ENCODE peak calls at places on chromosome 13, in four cellular contexts. E, Y, O and H are unnamed samples.

GRCh38 chr13:30403491-30403890 is 18.8 kb upstream of the UBE2L5 start:
- DNase-seq in E (no peak), Y (no peak), O (no peak), H (no peak)

GRCh38 chr13:43977911-43978310 is 98.2 kb downstream of the LACC1 start:
- DNase-seq in Y (no peak), E (no peak), O (no peak), H (no peak)

GRCh38 chr13:62294210-62294609 is 878.6 kb upstream of the PCDH20 start:
- DNase-seq in E (no peak), Y (peak), O (no peak), H (no peak)

GRCh38 chr13:64855506-64855905 is 2374.6 kb downstream of the PCDH9 start:
- DNase-seq in E (no peak), Y (peak), O (peak), H (no peak)

GRCh38 chr13:19150712-19151228 is 30.9 kb downstream of the TUBA3C start:
- DNase-seq in E (no peak), O (no peak), Y (no peak), H (no peak)

GRCh38 chr13:109026266-109026665 is 396.9 kb downstream of the MYO16 start:
- DNase-seq in Y (no peak), E (no peak), O (no peak), H (no peak)

GRCh38 chr13:114007566-114007965 is 33.7 kb upstream of the C13orf46 start:
- DNase-seq in E (no peak), Y (no peak), O (no peak), H (no peak)

GRCh38 chr13:25247345-25247744 is 39.9 kb downstream of the MTMR6 start:
- DNase-seq in E (no peak), Y (no peak), O (no peak), H (no peak)

GRCh38 chr13:77337159-77337558 is 10.3 kb upstream of the MYCBP2 start:
- DNase-seq in O (no peak), Y (no peak), E (no peak), H (no peak)

GRCh38 chr13:111431241-111431640 is 110.8 kb downstream of the TEX29 start:
- DNase-seq in E (no peak), Y (no peak), O (no peak), H (no peak)

GRCh38 chr13:44012910-44013309 is 133.2 kb downstream of the LACC1 start:
- DNase-seq in E (no peak), Y (no peak), O (no peak), H (no peak)

GRCh38 chr13:40096357-40096911 is 441.0 kb downstream of the COG6 start:
- DNase-seq in E (no peak), O (no peak), Y (no peak), H (no peak)

GRCh38 chr13:24254151-24254810 is 55.1 kb upstream of the C1QTNF9 start:
- DNase-seq in E (no peak), O (no peak), Y (no peak), H (no peak)

GRCh38 chr13:50326746-50327145 is 311.5 kb downstream of the KCNRG start:
- DNase-seq in E (no peak), O (no peak), Y (no peak), H (peak)

GRCh38 chr13:113184568-113185440 is 23.7 kb downstream of the PCID2 start:
- DNase-seq in Y (no peak), E (no peak), O (no peak), H (no peak)

GRCh38 chr13:23391752-23392151 is 41.8 kb downstream of the SACS start:
- DNase-seq in E (no peak), Y (peak), O (peak), H (peak)

GRCh38 chr13:35554972-35555623 is 78.6 kb upstream of the MAB21L1 start:
- DNase-seq in O (no peak), Y (no peak), E (no peak), H (no peak)

GRCh38 chr13:46698015-46698414 is 98.9 kb downstream of the ESD start:
- DNase-seq in Y (no peak), E (no peak), O (no peak), H (no peak)

GRCh38 chr13:72462726-72463125 is 264.7 kb downstream of the MZT1 start:
- DNase-seq in O (no peak), E (no peak), Y (no peak), H (no peak)

GRCh38 chr13:113945857-113946408 is 27.9 kb downstream of the C13orf46 start:
- DNase-seq in Y (no peak), O (no peak), E (no peak), H (no peak)

GRCh38 chr13:88005188-88005587 is 334.0 kb downstream of the SLITRK5 start:
- DNase-seq in E (no peak), Y (no peak), O (peak), H (no peak)

GRCh38 chr13:24050292-24050711 is 110.2 kb upstream of the SPATA13 start:
- DNase-seq in Y (peak), E (no peak), O (peak), H (peak)

GRCh38 chr13:61954092-61954491 is 538.4 kb upstream of the PCDH20 start:
- DNase-seq in E (no peak), O (no peak), Y (peak), H (no peak)

GRCh38 chr13:106491928-106492327 is 43.5 kb downstream of the EFNB2 start:
- DNase-seq in E (no peak), Y (no peak), O (no peak), H (no peak)

GRCh38 chr13:41780736-41781708 is 179.9 kb downstream of the VWA8 start:
- DNase-seq in O (peak), E (no peak), Y (peak), H (peak)

GRCh38 chr13:49060698-49061387 is 85.1 kb downstream of the FNDC3A start:
- DNase-seq in O (peak), Y (peak), E (no peak), H (no peak)

GRCh38 chr13:76965759-76966421 is 17.6 kb downstream of the ACOD1 start:
- DNase-seq in Y (peak), O (peak), E (no peak), H (peak)

GRCh38 chr13:37531054-37531453 is 67.5 kb downstream of the POSTN start:
- DNase-seq in Y (peak), E (no peak), O (peak), H (no peak)

GRCh38 chr13:47831265-47831664 is 169.8 kb downstream of the SUCLA2 start:
- DNase-seq in E (no peak), Y (peak), O (no peak), H (no peak)

GRCh38 chr13:49304763-49305695 is 57.3 kb downstream of the CDADC1 start:
- DNase-seq in E (no peak), O (no peak), Y (no peak), H (no peak)

GRCh38 chr13:36051082-36051481 is 80.1 kb downstream of the DCLK1 start:
- DNase-seq in Y (no peak), E (no peak), O (no peak), H (no peak)

GRCh38 chr13:49303533-49304252 is 56.0 kb downstream of the CDADC1 start:
- DNase-seq in O (no peak), Y (no peak), E (no peak), H (no peak)

GRCh38 chr13:32150239-32150638 is 118.7 kb downstream of the FRY start:
- DNase-seq in E (no peak), Y (peak), O (no peak), H (no peak)

GRCh38 chr13:109249780-109250528 is 536.4 kb downstream of the IRS2 start:
- DNase-seq in O (no peak), E (no peak), Y (no peak), H (no peak)

GRCh38 chr13:95002968-95003813 is 290.8 kb upstream of the SOX21 start:
- DNase-seq in Y (no peak), E (no peak), O (no peak), H (peak)

GRCh38 chr13:81275666-81276258 is 934.8 kb upstream of the SPRY2 start:
- DNase-seq in Y (no peak), E (no peak), O (no peak), H (no peak)

GRCh38 chr13:41007359-41008118 is 11.6 kb downstream of the ELF1 start:
- DNase-seq in E (no peak), Y (peak), O (peak), H (no peak)